ENCODE peak calls at places on chromosomes 1 and 21, in four cellular contexts. S is CD4-positive, alpha-beta T cell; K is tibial artery; X is mucosa of descending colon. D is an unnamed sample.
A peak's percentile ranks its signal among the peaks of the same experiment; 100 is the strongest.

GRCh38 chr1:228691926-228692325 is 43.4 kb upstream of the RHOU start:
- DNase-seq in S (no peak), K (no peak), X (no peak), D (peak; percentile 24)

GRCh38 chr1:201264072-201264471 is 19.2 kb upstream of the PKP1 start:
- DNase-seq in S (no peak), K (no peak), X (no peak), D (no peak)

GRCh38 chr1:82453511-82454185 is 652.9 kb downstream of the ADGRL2 start:
- DNase-seq in S (no peak), K (no peak), X (no peak), D (no peak)

GRCh38 chr1:85135456-85135798 is 65.4 kb downstream of the SYDE2 start:
- DNase-seq in S (no peak), K (no peak), X (no peak), D (no peak)

GRCh38 chr1:51344602-51345299 is 14.4 kb upstream of the TTC39A start:
- DNase-seq in S (no peak), K (no peak), X (peak; percentile 80), D (no peak)

GRCh38 chr1:228101994-228102790 is 933 bp downstream of the C1orf35 start:
- DNase-seq in S (peak; percentile 41), K (no peak), X (peak; percentile 78), D (no peak)

GRCh38 chr21:46594276-46594675 is 10.6 kb downstream of the S100B start:
- DNase-seq in S (no peak), K (no peak), X (no peak), D (no peak)

GRCh38 chr1:23657659-23658275 is 33.8 kb upstream of the RPL11 start:
- DNase-seq in S (no peak), K (peak; percentile 38), X (peak; percentile 66), D (peak; percentile 15)

GRCh38 chr1:53576381-53576801 is 117.2 kb downstream of the DMRTB1 start:
- DNase-seq in S (no peak), K (no peak), X (no peak), D (no peak)

GRCh38 chr1:109718495-109718894 is 6.4 kb downstream of the GSTM5 start:
- DNase-seq in S (no peak), K (no peak), X (no peak), D (peak; percentile 47)

GRCh38 chr1:110370827-110371226 is 20.0 kb downstream of the SLC16A4 start:
- DNase-seq in S (no peak), K (no peak), X (no peak), D (peak; percentile 75)

GRCh38 chr21:28614816-28615215 is 377.9 kb downstream of the LTN1 start:
- DNase-seq in S (no peak), K (no peak), X (no peak), D (no peak)

GRCh38 chr21:28615276-28615675 is 377.4 kb downstream of the LTN1 start:
- DNase-seq in S (no peak), K (no peak), X (no peak), D (peak; percentile 70)

DNA sequence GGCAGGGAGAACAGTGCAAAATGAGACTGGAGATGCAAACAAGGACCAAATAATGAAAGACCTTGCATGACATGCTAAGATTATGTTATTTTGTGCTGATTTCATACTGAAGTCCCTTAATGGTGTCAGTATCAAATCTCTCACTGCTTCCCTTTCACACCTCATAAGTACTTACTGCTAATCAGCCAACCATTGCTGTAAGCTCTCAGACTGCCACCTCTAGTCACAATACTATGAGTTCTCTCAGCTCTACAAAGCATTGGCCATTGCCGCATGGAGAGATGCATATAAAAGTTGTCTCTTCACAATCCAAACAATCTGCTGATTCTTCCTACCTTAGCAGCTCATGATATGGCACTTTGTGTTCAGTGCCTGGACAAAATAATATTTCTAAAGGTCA is 375.4 kb downstream of the LTN1 start:
- DNase-seq in S (no peak), K (no peak), X (no peak), D (no peak)
- TF ChIP-seq CTCF in S (no peak), K (no peak), X (no peak), D (no peak)

GRCh38 chr21:18549214-18549905 is 145.8 kb upstream of the TMPRSS15 start:
- DNase-seq in S (no peak), K (no peak), X (no peak), D (no peak)
- TF ChIP-seq CTCF in S (no peak), K (no peak), X (no peak), D (no peak)

GRCh38 chr21:32426592-32427051 is 14.1 kb downstream of the EVA1C start:
- DNase-seq in S (no peak), K (no peak), X (no peak), D (no peak)

GRCh38 chr21:32424674-32425073 is 12.2 kb downstream of the EVA1C start:
- DNase-seq in S (no peak), K (no peak), X (no peak), D (no peak)

GRCh38 chr21:32426066-32426465 is 13.6 kb downstream of the EVA1C start:
- DNase-seq in S (no peak), K (no peak), X (no peak), D (no peak)

GRCh38 chr21:32423846-32424535 is 11.5 kb downstream of the EVA1C start:
- DNase-seq in S (no peak), K (no peak), X (no peak), D (no peak)

GRCh38 chr21:32425628-32426027 is 13.1 kb downstream of the EVA1C start:
- DNase-seq in S (no peak), K (no peak), X (no peak), D (no peak)
- TF ChIP-seq CTCF in S (no peak), K (no peak), X (no peak), D (peak; percentile 27)

GRCh38 chr1:94063379-94063778 is 57.6 kb downstream of the ABCA4 start:
- DNase-seq in S (no peak), K (peak; percentile 45), X (no peak), D (peak; percentile 16)
- TF ChIP-seq CTCF in S (no peak), K (peak; percentile 44), X (no peak), D (peak; percentile 68)

GRCh38 chr1:38075191-38075590 is 28.6 kb upstream of the POU3F1 start:
- DNase-seq in S (no peak), K (no peak), X (no peak), D (no peak)

GRCh38 chr1:38071530-38072266 is 25.1 kb upstream of the POU3F1 start:
- DNase-seq in S (no peak), K (no peak), X (no peak), D (peak; percentile 56)

GRCh38 chr1:38073926-38074677 is 27.5 kb upstream of the POU3F1 start:
- DNase-seq in S (no peak), K (no peak), X (no peak), D (no peak)

GRCh38 chr1:38076038-38076437 is 29.4 kb upstream of the POU3F1 start:
- DNase-seq in S (no peak), K (no peak), X (no peak), D (no peak)

DNA sequence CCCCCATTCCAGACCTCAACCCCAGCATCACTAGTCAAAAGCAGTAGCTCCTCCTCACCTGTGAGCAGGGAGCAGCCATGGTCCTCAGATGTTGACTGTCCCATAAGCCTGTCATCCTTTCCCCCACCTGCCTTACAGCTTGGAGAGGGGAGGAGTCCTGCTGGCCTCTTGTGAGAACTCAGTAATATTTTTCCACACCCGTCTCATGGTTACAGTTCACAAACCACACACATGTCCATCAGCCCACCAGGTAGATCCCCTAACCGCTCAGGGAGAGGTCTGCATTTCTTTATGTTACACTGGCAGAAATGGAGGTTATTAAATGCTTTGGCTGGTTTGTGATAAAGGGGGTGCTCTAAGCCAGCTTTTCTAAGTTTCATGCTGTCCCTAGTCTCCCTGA is 26.3 kb upstream of the POU3F1 start:
- DNase-seq in S (no peak), K (no peak), X (no peak), D (no peak)
- TF ChIP-seq CTCF in S (no peak), K (no peak), X (no peak), D (no peak)

GRCh38 chr21:37072988-37073416 is at the start of the genes PIGP and TTC3:
- DNase-seq in S (peak; percentile 94), K (peak; percentile 89), X (peak; percentile 98), D (peak; percentile 87)

GRCh38 chr21:37074546-37074945 is 1.5 kb downstream of the TTC3 start:
- DNase-seq in S (no peak), K (no peak), X (no peak), D (no peak)

GRCh38 chr21:37074195-37074510 is 1.1 kb downstream of the TTC3 start:
- DNase-seq in S (no peak), K (no peak), X (no peak), D (no peak)

GRCh38 chr21:37072239-37072987 is 458 bp downstream of the PIGP start:
- DNase-seq in S (no peak), K (peak; percentile 82), X (peak; percentile 90), D (no peak)

GRCh38 chr21:37073417-37074194 is 552 bp downstream of the TTC3 start:
- DNase-seq in S (peak; percentile 45), K (no peak), X (peak; percentile 81), D (no peak)
- TF ChIP-seq CTCF in S (peak; percentile 32), K (no peak), X (no peak), D (peak; percentile 42)